ENCODE peak calls at places on chromosomes 3 and 15, in six cellular contexts. F is lower lobe of right lung, X is epithelial cell of esophagus, K is endothelial cell, V is left lung, M is mucosa of descending colon. C is an unnamed sample.

GRCh38 chr3:165837058-165837525 is at the start of gene BCHE:
- DNase-seq in X (peak), F (no peak), K (peak), M (no peak), V (no peak), C (peak)

GRCh38 chr3:124014366-124014942 is 22.5 kb upstream of the ROPN1 start:
- DNase-seq in F (no peak), K (no peak), M (no peak), X (no peak), V (no peak), C (no peak)

GRCh38 chr3:37762286-37762685 is 99.4 kb upstream of the CTDSPL start:
- DNase-seq in V (no peak), X (no peak), M (no peak), K (no peak), F (no peak), C (no peak)

GRCh38 chr3:139198929-139199328 is 144.9 kb upstream of the MRPS22 start:
- DNase-seq in K (no peak), M (no peak), X (peak), V (no peak), F (no peak), C (no peak)

GRCh38 chr3:126180477-126181397 is at the start of gene ALDH1L1:
- DNase-seq in F (peak), M (peak), V (peak), X (peak), K (peak), C (peak)

GRCh38 chr3:99885851-99886250 is 68.2 kb downstream of the CMSS1 start:
- DNase-seq in M (no peak), K (no peak), F (no peak), V (no peak), X (no peak), C (no peak)

GRCh38 chr3:149579838-149580542 is 77.8 kb downstream of the WWTR1 start:
- DNase-seq in M (no peak), F (no peak), X (peak), V (no peak), K (no peak), C (no peak)

GRCh38 chr3:36606871-36607765 is 157.2 kb downstream of the DCLK3 start:
- DNase-seq in K (no peak), X (no peak), V (no peak), M (no peak), F (no peak), C (no peak)

GRCh38 chr3:17491601-17492000 is 250.8 kb downstream of the TBC1D5 start:
- DNase-seq in M (no peak), X (peak), V (no peak), K (no peak), F (no peak), C (no peak)

GRCh38 chr15:85615930-85616329 is 178.8 kb downstream of the KLHL25 start:
- DNase-seq in F (no peak), M (no peak), K (peak), V (no peak), X (no peak), C (no peak)

GRCh38 chr3:100455841-100456550 is 36.4 kb upstream of the TMEM45A start:
- DNase-seq in F (no peak), K (no peak), V (no peak), X (no peak), M (no peak), C (no peak)

GRCh38 chr3:16182183-16182582 is 7.7 kb downstream of the GALNT15 start:
- DNase-seq in F (no peak), X (no peak), K (no peak), M (no peak), V (no peak), C (no peak)

GRCh38 chr3:185283374-185283935 is 29.6 kb upstream of the EHHADH start:
- DNase-seq in V (no peak), F (no peak), K (no peak), M (no peak), X (peak), C (no peak)

GRCh38 chr3:14222900-14223594 is 44.4 kb downstream of the LSM3 start:
- DNase-seq in M (no peak), V (no peak), X (peak), F (no peak), K (no peak), C (no peak)

GRCh38 chr3:14598143-14598569 is 53.4 kb upstream of the CCDC174 start:
- DNase-seq in F (no peak), K (peak), V (no peak), X (peak), M (no peak), C (peak)

GRCh38 chr3:66762888-66763287 is 235.2 kb upstream of the KBTBD8 start:
- DNase-seq in X (no peak), F (no peak), K (no peak), V (no peak), M (no peak), C (no peak)

GRCh38 chr15:70179309-70179892 is 81.7 kb upstream of the TLE3 start:
- DNase-seq in V (no peak), X (no peak), K (no peak), F (no peak), M (no peak), C (no peak)

GRCh38 chr3:139552632-139553335 is 13.2 kb upstream of the RBP1 start:
- DNase-seq in M (no peak), X (no peak), V (no peak), F (no peak), K (no peak), C (no peak)

GRCh38 chr3:39286771-39287170 is 6.9 kb upstream of the CX3CR1 start:
- DNase-seq in M (no peak), F (no peak), K (no peak), X (no peak), V (no peak), C (no peak)

GRCh38 chr3:183265157-183265642 is 12.1 kb downstream of the B3GNT5 start:
- DNase-seq in M (peak), F (no peak), K (peak), V (no peak), X (peak), C (peak)

GRCh38 chr15:23645379-23646164 is 2.1 kb downstream of the MAGEL2 start:
- DNase-seq in F (no peak), M (peak), X (no peak), K (peak), V (peak), C (peak)

GRCh38 chr3:141248064-141248463 is 16.4 kb downstream of the PXYLP1 start:
- DNase-seq in F (no peak), X (no peak), K (no peak), V (no peak), M (no peak), C (no peak)

GRCh38 chr15:71748327-71748726 is 62.0 kb upstream of the NR2E3 start:
- DNase-seq in X (peak), F (no peak), M (no peak), V (no peak), K (no peak), C (no peak)

GRCh38 chr15:40069178-40070165 is 30.5 kb upstream of the SRP14 start:
- DNase-seq in X (peak), K (no peak), F (peak), V (peak), M (peak), C (peak)

GRCh38 chr15:80265021-80265420 is 13.0 kb upstream of the CTXND1 start:
- DNase-seq in V (no peak), K (no peak), X (peak), F (no peak), M (no peak), C (no peak)

GRCh38 chr3:36909666-36910065 is 35.2 kb downstream of the TRANK1 start:
- DNase-seq in V (no peak), M (no peak), F (no peak), X (peak), K (no peak), C (no peak)

GRCh38 chr3:43531835-43532234 is 90.0 kb downstream of the ANO10 start:
- DNase-seq in F (no peak), M (no peak), V (no peak), X (peak), K (no peak), C (no peak)

GRCh38 chr3:189941679-189942078 is 179.0 kb downstream of the P3H2 start:
- DNase-seq in F (no peak), V (no peak), K (no peak), X (peak), M (no peak), C (no peak)

GRCh38 chr3:194741916-194742315 is 56.2 kb downstream of the FAM43A start:
- DNase-seq in M (no peak), X (no peak), K (no peak), V (no peak), F (no peak), C (no peak)

GRCh38 chr3:141877911-141878310 is 1.5 kb downstream of the ATP1B3 start:
- DNase-seq in K (no peak), F (no peak), M (no peak), X (peak), V (no peak), C (no peak)

GRCh38 chr3:69422751-69423150 is 36.9 kb upstream of the FRMD4B start:
- DNase-seq in M (no peak), K (no peak), X (peak), V (no peak), F (no peak), C (no peak)

GRCh38 chr3:151795276-151795675 is 18.6 kb upstream of the AADAC start:
- DNase-seq in K (no peak), X (peak), F (no peak), M (no peak), V (no peak), C (no peak)

GRCh38 chr3:14278799-14279705 is 100.4 kb downstream of the LSM3 start:
- DNase-seq in X (no peak), F (no peak), V (no peak), M (no peak), K (no peak), C (no peak)

GRCh38 chr3:47010050-47010712 is 30.7 kb downstream of the NBEAL2 start:
- DNase-seq in F (no peak), X (no peak), M (peak), V (peak), K (peak), C (no peak)

GRCh38 chr3:132645058-132645457 is 14.6 kb downstream of the ACAD11 start:
- DNase-seq in F (no peak), M (no peak), V (no peak), X (peak), K (no peak), C (no peak)

GRCh38 chr3:53646723-53647122 is 152.3 kb downstream of the CACNA1D start:
- DNase-seq in M (no peak), V (no peak), F (no peak), X (no peak), K (no peak), C (no peak)

GRCh38 chr15:33971811-33972210 is 3.5 kb downstream of the CHRM5 start:
- DNase-seq in M (no peak), X (no peak), V (no peak), F (no peak), K (no peak), C (no peak)

GRCh38 chr15:33980159-33980558 is 11.9 kb downstream of the CHRM5 start:
- DNase-seq in V (no peak), X (peak), F (no peak), K (no peak), M (no peak), C (no peak)

DNA sequence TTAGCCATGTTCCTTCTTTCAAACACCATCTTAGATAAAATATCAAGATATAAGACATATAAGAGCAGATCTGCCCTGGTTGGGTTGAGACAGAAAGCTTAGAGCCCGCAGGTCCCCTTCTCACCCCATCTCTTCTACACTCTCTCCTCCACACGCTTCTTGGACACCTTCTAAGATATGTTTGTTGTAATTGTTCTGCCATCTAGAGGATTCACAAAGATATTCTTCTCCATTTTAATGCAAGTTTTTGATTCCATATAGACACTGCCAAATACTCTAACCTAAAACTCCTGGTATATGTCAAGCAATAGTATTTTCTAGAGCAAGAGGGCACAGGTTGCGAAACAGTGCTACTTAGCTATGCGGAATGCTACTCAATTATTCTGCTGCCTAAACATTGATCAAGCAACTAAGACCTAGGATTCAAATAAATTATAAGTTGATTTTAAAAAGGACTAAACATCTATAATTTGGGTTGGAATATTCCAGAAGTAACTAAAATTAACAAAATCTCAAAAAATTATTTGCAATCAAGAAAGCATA is 6.8 kb downstream of the CHRM5 start:
- DNase-seq in F (no peak), X (peak), M (no peak), V (no peak), K (no peak), C (no peak)
- TF ChIP-seq CTCF in F (no peak), X (no peak), M (no peak), V (no peak), K (no peak), C (no peak)

GRCh38 chr15:99365232-99365631 is 114.0 kb downstream of the LRRC28 start:
- DNase-seq in X (no peak), M (no peak), F (no peak), V (no peak), K (no peak), C (no peak)

GRCh38 chr15:99366013-99366412 is 114.7 kb downstream of the LRRC28 start:
- DNase-seq in F (no peak), M (no peak), V (no peak), K (no peak), X (no peak), C (no peak)

GRCh38 chr15:99359760-99360159 is 108.5 kb downstream of the LRRC28 start:
- DNase-seq in F (no peak), K (no peak), X (no peak), V (no peak), M (no peak), C (no peak)

GRCh38 chr15:99361541-99362185 is 110.4 kb downstream of the LRRC28 start:
- DNase-seq in F (no peak), K (no peak), X (peak), V (no peak), M (no peak), C (no peak)
- TF ChIP-seq CTCF in F (peak), K (peak), X (peak), V (no peak), M (peak), C (peak)

GRCh38 chr15:90892498-90893174 is 8.3 kb downstream of the FES start:
- DNase-seq in F (no peak), V (peak), K (no peak), M (no peak), X (no peak), C (no peak)
- TF ChIP-seq CTCF in F (no peak), V (no peak), K (no peak), M (no peak), X (no peak), C (no peak)

DNA sequence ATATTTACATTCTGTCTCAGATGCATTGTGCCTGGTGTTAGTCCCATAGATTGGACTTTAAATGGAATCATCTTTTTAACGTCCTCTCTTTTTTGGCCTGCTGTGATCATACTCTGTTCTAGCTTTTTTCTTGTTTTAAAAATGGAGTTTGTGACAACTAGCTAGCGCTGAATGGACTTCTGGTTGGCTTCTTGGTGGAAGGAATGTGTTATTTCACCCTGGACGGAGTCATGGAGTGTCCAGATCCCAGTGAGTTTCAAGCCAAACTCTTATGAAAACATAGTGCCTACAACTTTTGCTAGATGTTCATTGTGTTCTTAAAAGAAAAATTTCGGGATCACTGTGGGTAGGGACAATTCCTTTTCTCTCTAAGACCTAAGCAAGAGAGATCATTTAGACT is 192.6 kb downstream of the TCF12 start:
- DNase-seq in K (no peak), F (no peak), V (no peak), M (no peak), X (no peak), C (no peak)
- TF ChIP-seq CTCF in K (peak), F (no peak), V (no peak), M (no peak), X (peak), C (no peak)

DNA sequence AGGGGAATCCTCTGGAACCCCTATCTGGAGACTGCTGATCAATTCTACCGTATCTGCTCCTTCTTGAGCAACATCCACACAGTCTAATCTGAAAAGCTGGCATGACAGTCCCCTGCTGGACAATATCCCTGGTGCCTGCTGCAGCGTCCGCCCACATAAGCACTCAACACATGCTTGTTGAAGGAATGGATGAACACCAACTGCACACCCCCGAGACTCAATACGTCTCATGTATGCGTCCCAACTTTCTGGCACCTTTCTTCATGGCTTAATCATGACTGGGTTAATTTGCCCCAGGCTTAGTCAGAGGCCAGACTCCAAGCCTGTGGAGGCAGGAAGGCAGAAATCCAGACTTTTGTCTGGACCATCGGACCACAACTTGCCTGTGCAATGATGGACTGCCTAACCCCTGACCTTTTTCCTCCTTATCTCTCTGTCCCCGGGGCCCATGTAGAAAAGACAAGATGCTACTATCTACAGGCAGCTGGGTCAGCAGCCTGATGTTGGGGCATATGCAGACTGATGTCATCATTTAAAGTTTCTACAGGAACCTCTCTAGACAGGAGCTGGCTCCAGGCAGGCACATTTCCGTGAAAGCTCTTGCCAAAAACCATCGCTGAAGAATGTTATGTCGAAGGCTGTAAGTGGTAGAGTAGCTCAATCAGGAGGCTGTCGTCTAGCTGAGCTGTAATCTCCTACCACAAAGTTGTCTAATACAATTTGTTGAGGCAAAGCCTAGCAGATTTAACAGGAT is 114.1 kb upstream of the TPM1 start:
- DNase-seq in V (no peak), M (no peak), K (no peak), X (peak), F (no peak), C (no peak)
- TF ChIP-seq CTCF in V (no peak), M (no peak), K (no peak), X (peak), F (no peak), C (no peak)

GRCh38 chr3:102354818-102355515 is 79.8 kb upstream of the ZPLD1 start:
- DNase-seq in F (no peak), X (peak), K (no peak), V (no peak), M (no peak), C (no peak)

GRCh38 chr3:102360211-102360610 is 74.6 kb upstream of the ZPLD1 start:
- DNase-seq in M (no peak), V (no peak), F (no peak), K (no peak), X (no peak), C (no peak)

GRCh38 chr3:102353804-102354203 is 81.0 kb upstream of the ZPLD1 start:
- DNase-seq in K (no peak), V (no peak), F (no peak), M (no peak), X (peak), C (no peak)

GRCh38 chr3:102353148-102353547 is 81.7 kb upstream of the ZPLD1 start:
- DNase-seq in K (no peak), F (no peak), X (no peak), M (no peak), V (no peak), C (no peak)

DNA sequence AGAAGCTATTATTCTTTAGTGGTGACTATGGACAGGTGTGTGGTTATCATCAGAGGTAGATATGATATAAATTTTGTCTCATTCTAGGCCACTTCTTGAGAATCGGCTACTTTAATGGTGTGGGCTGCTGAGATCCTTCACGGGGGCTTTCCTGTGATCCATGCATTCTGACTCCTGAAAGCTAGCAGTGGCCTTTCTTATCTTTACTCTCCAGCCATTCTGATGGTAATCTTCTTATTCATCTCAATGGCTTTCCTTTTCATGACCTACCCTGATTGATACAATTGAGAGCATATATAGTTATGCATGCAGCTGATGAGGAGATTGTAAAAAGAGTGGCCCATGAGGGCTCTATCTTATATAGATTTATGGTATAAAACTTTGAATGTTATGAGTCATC is 78.3 kb upstream of the ZPLD1 start:
- DNase-seq in M (no peak), X (no peak), K (no peak), V (no peak), F (no peak), C (no peak)
- TF ChIP-seq CTCF in M (no peak), X (no peak), K (no peak), V (no peak), F (no peak), C (no peak)

DNA sequence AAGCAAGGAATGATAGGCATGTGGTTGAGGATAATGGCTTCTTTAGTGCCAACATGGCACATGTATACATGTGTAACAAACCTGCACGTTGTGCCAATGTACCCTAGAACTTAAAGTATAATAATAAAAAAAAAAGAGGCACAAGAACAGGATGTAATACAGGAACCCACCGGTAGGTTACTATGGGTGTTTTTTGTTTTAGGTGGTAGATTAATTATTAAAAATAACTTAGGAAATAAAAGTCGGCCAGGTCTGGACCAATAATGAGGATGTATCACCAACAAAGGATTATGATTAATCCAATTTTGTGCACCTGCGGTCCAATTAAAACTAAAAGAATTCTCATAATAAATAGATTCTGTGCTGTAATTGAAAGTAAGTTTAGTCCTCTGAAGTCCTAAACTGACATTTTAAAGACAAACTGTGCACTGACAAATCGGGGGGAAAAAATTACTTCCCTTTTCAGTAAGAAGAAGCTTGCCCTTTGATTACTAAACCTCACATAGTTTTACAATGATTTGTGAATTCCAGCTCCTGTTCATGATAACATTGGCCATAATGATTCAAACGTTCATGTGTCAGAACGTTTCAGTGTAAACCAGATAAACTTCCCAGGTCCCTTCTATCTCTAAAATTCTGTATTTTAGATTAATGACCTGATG is 62.2 kb downstream of the CASR start:
- DNase-seq in F (no peak), X (peak), K (no peak), V (no peak), M (no peak), C (no peak)
- TF ChIP-seq CTCF in F (no peak), X (no peak), K (peak), V (peak), M (no peak), C (no peak)